ENCODE peak calls at places on chromosomes 6 and 20, in four cellular contexts. M is heart right ventricle, H is psoas muscle, T is PC-3. P is an unnamed sample. For H3K4me1, the result is how much of the 10 kb centered on the place peaks cover.

GRCh38 chr6:46963039-46963438 is 41.3 kb upstream of the ADGRF5 start:
- DNase-seq in M (no peak), H (no peak), T (no peak), P (no peak)

GRCh38 chr6:156638581-156638980 is 138.6 kb upstream of the ARID1B start:
- DNase-seq in M (no peak), H (no peak), T (no peak), P (no peak)

GRCh38 chr6:120302041-120302440 is 952.5 kb upstream of the MAN1A1 start:
- DNase-seq in M (no peak), H (no peak), T (no peak), P (no peak)

GRCh38 chr6:161393839-161394364 is 120.0 kb upstream of the AGPAT4 start:
- DNase-seq in M (peak), H (no peak), T (peak), P (peak)

GRCh38 chr6:121319112-121319553 is 15.1 kb downstream of the TBC1D32 start:
- DNase-seq in M (no peak), H (no peak), T (peak), P (no peak)

GRCh38 chr6:138454976-138455706 is 44.2 kb downstream of the NHSL1 start:
- DNase-seq in M (peak), H (no peak), T (peak), P (peak)

GRCh38 chr6:42532038-42532669 is 31.7 kb upstream of the UBR2 start:
- DNase-seq in M (peak), H (no peak), T (peak), P (peak)

GRCh38 chr6:14964486-14964885 is 281.4 kb upstream of the JARID2 start:
- DNase-seq in M (no peak), H (no peak), T (no peak), P (no peak)

GRCh38 chr6:22435151-22435550 is 134.2 kb upstream of the HDGFL1 start:
- DNase-seq in M (no peak), H (no peak), T (no peak), P (no peak)

GRCh38 chr6:149221774-149222070 is 95.8 kb upstream of the TAB2 start:
- DNase-seq in M (no peak), H (no peak), T (no peak), P (no peak)

GRCh38 chr20:58233881-58234528 is 5.6 kb upstream of the ANKRD60 start:
- DNase-seq in M (no peak), H (no peak), T (peak), P (peak)

GRCh38 chr6:135280375-135281136 is 99.4 kb downstream of the MYB start:
- DNase-seq in M (no peak), H (no peak), T (no peak), P (no peak)

GRCh38 chr20:16528078-16528477 is 45.2 kb downstream of the KIF16B start:
- DNase-seq in M (no peak), H (peak), T (peak), P (no peak)

GRCh38 chr6:158789115-158789917 is 29.9 kb downstream of the EZR start:
- DNase-seq in M (no peak), H (no peak), T (no peak), P (peak)

GRCh38 chr6:39389372-39389767 is 66.9 kb upstream of the KCNK16 start:
- DNase-seq in M (no peak), H (no peak), T (no peak), P (no peak)

GRCh38 chr20:45088247-45088646 is 12.7 kb downstream of the KCNS1 start:
- DNase-seq in M (no peak), H (no peak), T (peak), P (no peak)

GRCh38 chr6:102749210-102749971 is 1355.9 kb downstream of the GRIK2 start:
- DNase-seq in M (no peak), H (no peak), T (no peak), P (no peak)

GRCh38 chr6:107458687-107459282 is 579 bp downstream of the PDSS2 start:
- DNase-seq in M (no peak), H (no peak), T (peak), P (peak)

GRCh38 chr6:160222491-160222890 is 36.1 kb downstream of the SLC22A2 start:
- DNase-seq in M (no peak), H (no peak), T (no peak), P (no peak)

GRCh38 chr6:132530293-132530974 is 7.6 kb upstream of the TAAR9 start:
- DNase-seq in M (peak), H (peak), T (peak), P (peak)

GRCh38 chr20:10077081-10077471 is 42.3 kb downstream of the ANKEF1 start:
- DNase-seq in M (no peak), H (no peak), T (no peak), P (no peak)

GRCh38 chr20:62980380-62980960 is 26.3 kb downstream of the BHLHE23 start:
- DNase-seq in M (no peak), H (no peak), T (no peak), P (no peak)

GRCh38 chr6:116695398-116695797 is 14.4 kb downstream of the KPNA5 start:
- DNase-seq in M (no peak), H (no peak), T (no peak), P (no peak)

GRCh38 chr6:12092762-12093161 is 80.7 kb downstream of the HIVEP1 start:
- DNase-seq in M (no peak), H (no peak), T (no peak), P (no peak)

GRCh38 chr20:60961551-60961950 is 290.5 kb upstream of the CDH4 start:
- DNase-seq in M (no peak), H (no peak), T (no peak), P (no peak)

GRCh38 chr6:28940294-28940858 is 16.6 kb upstream of the TRIM27 start:
- DNase-seq in M (peak), H (no peak), T (peak), P (peak)

GRCh38 chr20:45230631-45231030 is 9.5 kb downstream of the SEMG2 start:
- DNase-seq in M (no peak), H (no peak), T (no peak), P (no peak)

GRCh38 chr6:68468244-68468884 is 166.7 kb upstream of the ADGRB3 start:
- DNase-seq in M (no peak), H (no peak), T (peak), P (no peak)

GRCh38 chr6:34273242-34273805 is 24.5 kb upstream of the SMIM29 start:
- DNase-seq in M (peak), H (peak), T (no peak), P (no peak)

GRCh38 chr6:45473121-45473967 is 95.6 kb upstream of the SUPT3H start:
- DNase-seq in M (no peak), H (no peak), T (peak), P (no peak)

GRCh38 chr20:16674243-16674642 is 55.6 kb upstream of the SNRPB2 start:
- DNase-seq in M (no peak), H (no peak), T (no peak), P (no peak)

GRCh38 chr6:43578748-43579147 is 2.8 kb downstream of the POLH start:
- DNase-seq in M (no peak), H (no peak), T (no peak), P (no peak)

GRCh38 chr6:153131037-153131981 is at the start of gene RGS17:
- DNase-seq in M (peak), H (peak), T (peak), P (peak)

GRCh38 chr6:42735976-42736375 is 9.9 kb downstream of the TBCC start:
- DNase-seq in M (no peak), H (no peak), T (no peak), P (no peak)

GRCh38 chr20:1184638-1185315 is at the start of gene TMEM74B:
- DNase-seq in M (no peak), H (no peak), T (no peak), P (no peak)

GRCh38 chr20:50460608-50461268 is 49.4 kb upstream of the PTPN1 start:
- DNase-seq in M (peak), H (peak), T (peak), P (peak)

GRCh38 chr6:2951723-2952122 is 19.6 kb downstream of the SERPINB6 start:
- DNase-seq in M (no peak), H (no peak), T (no peak), P (no peak)

GRCh38 chr6:2949536-2950083 is 21.8 kb downstream of the SERPINB6 start:
- DNase-seq in M (no peak), H (no peak), T (no peak), P (no peak)

GRCh38 chr6:2950713-2951112 is 20.7 kb downstream of the SERPINB6 start:
- DNase-seq in M (no peak), H (no peak), T (peak), P (no peak)

GRCh38 chr6:2952557-2953095 is 18.7 kb downstream of the SERPINB6 start:
- DNase-seq in M (peak), H (peak), T (peak), P (peak)

DNA sequence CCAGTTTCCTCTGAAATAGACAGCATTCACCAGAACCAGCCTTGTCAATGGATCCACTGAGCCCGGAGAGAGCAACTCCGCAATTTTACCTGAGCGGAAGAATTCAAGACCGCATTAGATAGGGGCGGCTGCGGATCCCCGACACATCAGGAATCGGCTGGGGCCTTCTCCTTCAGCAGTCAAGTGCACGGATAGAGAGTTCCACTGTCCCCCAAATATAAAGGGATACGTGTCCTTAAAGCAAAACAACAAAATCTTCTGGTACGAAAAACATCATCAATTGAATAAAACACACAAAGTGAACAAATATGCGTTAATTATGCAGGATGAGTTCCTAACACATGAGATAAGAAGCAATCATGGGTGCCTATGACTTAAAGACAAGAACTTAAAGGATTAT is 18.3 kb downstream of the SERPINB6 start:
- DNase-seq in M (no peak), H (no peak), T (no peak), P (no peak)
- H3K4me3 ChIP-seq in M (no peak), H (peak), T (no peak), P (no peak)

GRCh38 chr6:36443951-36444428 is 1.2 kb downstream of the KCTD20 start:
- DNase-seq in M (no peak), H (no peak), T (peak), P (peak)

GRCh38 chr6:36443498-36443844 is 671 bp downstream of the KCTD20 start:
- DNase-seq in M (no peak), H (no peak), T (no peak), P (no peak)

GRCh38 chr6:36441307-36441894 is 1.3 kb downstream of the PXT1 start:
- DNase-seq in M (peak), H (peak), T (peak), P (peak)

GRCh38 chr6:36442671-36443497 is at the start of the genes KCTD20 and PXT1:
- DNase-seq in M (peak), H (peak), T (peak), P (peak)

GRCh38 chr6:36442083-36442670 is 477 bp downstream of the PXT1 start:
- DNase-seq in M (no peak), H (no peak), T (no peak), P (no peak)
- H3K4me1 ChIP-seq in M (under half), H (under half), T (under half), P (under half)

GRCh38 chr6:169487579-169488205 is 214.1 kb downstream of the WDR27 start:
- DNase-seq in M (no peak), H (no peak), T (peak), P (no peak)
- TF ChIP-seq CTCF in M (peak), H (no peak), T (peak), P (no peak)

GRCh38 chr6:144659735-144660246 is 374.7 kb downstream of the UTRN start:
- DNase-seq in M (no peak), H (no peak), T (no peak), P (no peak)

GRCh38 chr6:144662812-144663211 is 377.7 kb downstream of the UTRN start:
- DNase-seq in M (no peak), H (no peak), T (no peak), P (no peak)

GRCh38 chr6:144661101-144661806 is 376.1 kb downstream of the UTRN start:
- DNase-seq in M (no peak), H (no peak), T (peak), P (no peak)

GRCh38 chr6:144659202-144659731 is 374.1 kb downstream of the UTRN start:
- DNase-seq in M (peak), H (no peak), T (no peak), P (no peak)

GRCh38 chr6:144660545-144660944 is 375.4 kb downstream of the UTRN start:
- DNase-seq in M (no peak), H (no peak), T (no peak), P (no peak)
- H3K4me3 ChIP-seq in M (no peak), H (no peak), T (no peak), P (no peak)

P was measured in CD8-positive, alpha-beta T cell.